ENCODE peak calls at places on chromosomes 12 and 14, in six cellular contexts. F is aorta, H is uterus, C is GM23248, D is iPS DF 6.9, A is mucosa of descending colon. U is an unnamed sample.

GRCh38 chr12:46343122-46343852 is 29.3 kb downstream of the SLC38A2 start:
- DNase-seq in F (no peak), H (no peak), C (no peak), D (no peak), A (no peak), U (no peak)

GRCh38 chr12:32290411-32290810 is 108.9 kb upstream of the FGD4 start:
- DNase-seq in F (no peak), H (no peak), C (peak), D (no peak), A (no peak), U (no peak)

GRCh38 chr12:4287325-4288290 is 14.0 kb downstream of the CCND2 start:
- DNase-seq in F (no peak), H (no peak), C (peak), D (no peak), A (no peak), U (no peak)

GRCh38 chr12:116977465-116978380 is 67.0 kb downstream of the FBXW8 start:
- DNase-seq in F (no peak), H (no peak), C (no peak), D (no peak), A (no peak), U (no peak)

GRCh38 chr14:100659345-100660001 is 67.2 kb upstream of the DLK1 start:
- DNase-seq in F (no peak), H (no peak), C (no peak), D (no peak), A (no peak), U (no peak)

GRCh38 chr12:71243375-71243774 is 85.6 kb upstream of the TSPAN8 start:
- DNase-seq in F (no peak), H (no peak), C (no peak), D (no peak), A (no peak), U (no peak)

GRCh38 chr12:132904718-132905328 is 17.4 kb upstream of the CHFR start:
- DNase-seq in F (peak), H (peak), C (peak), D (peak), A (peak), U (peak)

GRCh38 chr12:55996715-55997534 is at the start of gene SUOX:
- DNase-seq in F (peak), H (peak), C (peak), D (peak), A (peak), U (peak)

GRCh38 chr14:93788557-93789365 is 476 bp upstream of the PRIMA1 start:
- DNase-seq in F (peak), H (peak), C (peak), D (no peak), A (no peak), U (no peak)

DNA sequence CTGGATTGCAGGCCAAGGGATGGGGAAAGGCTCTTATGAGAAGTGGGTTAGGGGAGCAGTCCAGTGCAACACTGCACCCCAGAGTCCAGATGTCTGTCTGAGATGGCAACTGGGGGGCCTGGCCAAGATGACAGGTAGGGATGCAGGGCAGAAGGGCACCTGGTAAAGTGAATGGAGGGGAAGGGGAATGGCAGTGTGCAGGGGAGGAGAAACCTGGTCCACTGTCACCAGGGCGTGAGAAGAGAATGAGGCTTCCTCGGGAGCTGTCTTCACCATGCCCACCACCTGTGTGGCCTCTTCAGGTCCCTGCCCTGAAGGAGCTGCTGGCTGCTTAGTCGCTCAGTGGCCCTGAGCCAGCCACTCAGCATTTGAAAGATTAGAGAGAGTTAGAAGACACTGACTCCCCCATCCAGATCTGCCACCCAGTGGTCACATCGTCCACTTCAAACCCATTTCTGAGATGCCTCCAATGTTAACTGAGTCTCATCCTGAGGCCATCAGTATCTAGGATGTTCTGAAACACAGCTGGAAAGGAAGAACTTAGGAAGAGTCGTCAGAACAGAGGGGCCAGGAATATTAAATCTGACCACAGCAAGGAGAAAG is 57.3 kb downstream of the PLEKHG3 start:
- DNase-seq in F (no peak), H (peak), C (peak), D (no peak), A (peak), U (no peak)
- H3K4me3 ChIP-seq in F (no peak), H (no peak), C (no peak), D (no peak), A (no peak), U (no peak)

GRCh38 chr12:99605-100004 is 33.0 kb downstream of the IQSEC3 start:
- DNase-seq in F (no peak), H (no peak), C (peak), D (no peak), A (no peak), U (no peak)
- H3K4me3 ChIP-seq in F (no peak), H (no peak), C (peak), D (no peak), A (no peak), U (no peak)

GRCh38 chr14:61438860-61439765 is 117.7 kb downstream of the PRKCH start:
- DNase-seq in F (no peak), H (no peak), C (peak), D (no peak), A (no peak), U (peak)
- H3K4me3 ChIP-seq in F (no peak), H (no peak), C (peak), D (no peak), A (no peak), U (peak)

GRCh38 chr12:57133916-57134315 is 5.6 kb downstream of the LRP1 start:
- DNase-seq in F (peak), H (peak), C (peak), D (no peak), A (no peak), U (no peak)
- H3K4me3 ChIP-seq in F (no peak), H (no peak), C (peak), D (no peak), A (no peak), U (no peak)

GRCh38 chr12:11651785-11652184 is 2.3 kb downstream of the ETV6 start:
- DNase-seq in F (no peak), H (no peak), C (peak), D (no peak), A (no peak), U (no peak)

GRCh38 chr12:11650697-11651281 is 1.3 kb downstream of the ETV6 start:
- DNase-seq in F (no peak), H (no peak), C (peak), D (no peak), A (no peak), U (no peak)

GRCh38 chr12:11650279-11650696 is 814 bp downstream of the ETV6 start:
- DNase-seq in F (no peak), H (no peak), C (no peak), D (no peak), A (no peak), U (peak)

GRCh38 chr12:11652351-11653040 is 3.0 kb downstream of the ETV6 start:
- DNase-seq in F (no peak), H (no peak), C (peak), D (no peak), A (no peak), U (no peak)

GRCh38 chr12:11651377-11651776 is 1.9 kb downstream of the ETV6 start:
- DNase-seq in F (no peak), H (no peak), C (no peak), D (no peak), A (no peak), U (no peak)
- H3K4me3 ChIP-seq in F (peak), H (peak), C (peak), D (no peak), A (peak), U (peak)

DNA sequence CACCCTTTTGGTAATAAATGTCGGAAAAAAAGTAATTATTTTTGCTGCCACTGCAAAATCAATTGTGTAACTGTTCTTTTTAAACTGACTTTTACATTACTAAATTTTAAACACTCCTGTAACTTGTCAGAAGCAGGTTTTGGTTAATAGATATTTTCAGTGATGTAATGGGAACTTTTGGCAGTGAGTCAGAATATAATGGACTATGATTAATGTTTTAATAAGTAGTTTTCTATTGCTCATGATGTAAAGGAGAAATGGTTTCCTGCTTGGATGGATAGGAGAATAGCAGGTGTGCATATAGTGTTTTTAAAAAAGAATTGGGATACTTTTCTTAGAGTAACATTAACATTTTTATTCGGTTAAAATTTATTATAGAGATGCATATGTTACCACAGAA is 58.8 kb downstream of the TRMT5 start:
- DNase-seq in F (no peak), H (no peak), C (peak), D (no peak), A (no peak), U (no peak)
- H3K4me3 ChIP-seq in F (no peak), H (no peak), C (no peak), D (no peak), A (no peak), U (no peak)

GRCh38 chr12:108973753-108974152 is 47.1 kb downstream of the SVOP start:
- DNase-seq in F (no peak), H (no peak), C (no peak), D (no peak), A (no peak), U (no peak)
- H3K4me3 ChIP-seq in F (no peak), H (no peak), C (no peak), D (no peak), A (no peak), U (no peak)

GRCh38 chr12:11832100-11832499 is 182.6 kb downstream of the ETV6 start:
- DNase-seq in F (no peak), H (no peak), C (no peak), D (no peak), A (no peak), U (no peak)

GRCh38 chr12:11833174-11833895 is 183.9 kb downstream of the ETV6 start:
- DNase-seq in F (no peak), H (no peak), C (no peak), D (no peak), A (no peak), U (no peak)

GRCh38 chr12:11836282-11836963 is 186.9 kb downstream of the ETV6 start:
- DNase-seq in F (no peak), H (no peak), C (no peak), D (no peak), A (peak), U (no peak)

GRCh38 chr12:11834925-11835324 is 185.5 kb downstream of the ETV6 start:
- DNase-seq in F (no peak), H (no peak), C (peak), D (no peak), A (no peak), U (no peak)

GRCh38 chr12:11834104-11834812 is 184.8 kb downstream of the ETV6 start:
- DNase-seq in F (no peak), H (no peak), C (peak), D (no peak), A (no peak), U (no peak)
- H3K4me3 ChIP-seq in F (no peak), H (no peak), C (no peak), D (no peak), A (no peak), U (no peak)

DNA sequence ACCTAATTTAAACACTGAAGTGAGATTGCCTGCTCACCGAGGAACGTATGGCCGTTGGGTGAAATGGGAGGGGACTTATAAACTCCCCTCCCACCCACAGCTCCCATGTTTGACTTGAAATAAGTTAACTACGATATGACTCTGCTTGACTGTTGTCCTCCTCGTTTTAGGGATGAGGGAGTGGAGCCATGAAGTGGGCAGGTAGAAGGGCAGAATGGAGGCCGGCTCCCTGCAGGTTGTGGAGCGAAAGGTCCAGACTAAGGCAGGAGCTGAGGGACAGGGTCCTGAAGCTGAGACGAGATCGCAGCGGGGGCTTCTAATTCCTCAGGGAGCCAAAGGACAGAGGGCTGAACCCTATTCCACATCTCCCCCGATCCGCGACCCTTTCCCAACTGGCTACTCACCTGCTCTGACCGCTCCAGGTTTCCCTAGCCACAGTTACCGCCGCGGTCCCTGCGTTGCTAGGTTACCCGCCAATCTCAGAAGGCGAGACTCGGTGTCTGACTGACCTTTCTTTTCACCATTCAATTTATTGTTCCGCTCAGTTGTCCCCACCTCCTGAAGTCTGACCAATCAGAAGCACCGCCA is 577 bp upstream of the TPCN1 start:
- DNase-seq in F (no peak), H (no peak), C (peak), D (no peak), A (no peak), U (no peak)
- H3K4me3 ChIP-seq in F (no peak), H (peak), C (peak), D (peak), A (peak), U (peak)